ENCODE peak calls at places on chromosomes 11 and 22, in nine cellular contexts. One of them, this sample, is unnamed.

GRCh38 chr11:67270256-67271211 is 4.3 kb downstream of the GRK2 start:
- DNase-seq in HFF-Myc: no peak
- DNase-seq in spleen: peak
- DNase-seq in endothelial cell: peak
- DNase-seq in astrocyte of the cerebellum: no peak
- DNase-seq in GM10248: no peak
- DNase-seq in fibroblast of pulmonary artery: peak
- DNase-seq in HL-60: peak
- DNase-seq in GM06990: no peak
- DNase-seq in this sample: peak

GRCh38 chr11:68398870-68399865 is 61.4 kb upstream of the PPP6R3 start:
- DNase-seq in astrocyte of the cerebellum: no peak
- DNase-seq in fibroblast of pulmonary artery: peak
- DNase-seq in GM06990: no peak
- DNase-seq in spleen: no peak
- DNase-seq in HFF-Myc: peak
- DNase-seq in HL-60: no peak
- DNase-seq in GM10248: no peak
- DNase-seq in endothelial cell: no peak
- DNase-seq in this sample: peak

GRCh38 chr22:42269407-42270177 is 861 bp downstream of the TCF20 start:
- DNase-seq in astrocyte of the cerebellum: no peak
- DNase-seq in GM10248: peak
- DNase-seq in endothelial cell: peak
- DNase-seq in GM06990: peak
- DNase-seq in spleen: peak
- DNase-seq in HFF-Myc: no peak
- DNase-seq in fibroblast of pulmonary artery: peak
- DNase-seq in HL-60: peak
- DNase-seq in this sample: peak

GRCh38 chr11:95715777-95716241 is 73.8 kb downstream of the FAM76B start:
- DNase-seq in spleen: no peak
- DNase-seq in endothelial cell: peak
- DNase-seq in HL-60: no peak
- DNase-seq in fibroblast of pulmonary artery: peak
- DNase-seq in GM06990: peak
- DNase-seq in HFF-Myc: no peak
- DNase-seq in GM10248: peak
- DNase-seq in astrocyte of the cerebellum: peak
- DNase-seq in this sample: no peak

GRCh38 chr11:111561306-111561705 is 20.8 kb downstream of the LAYN start:
- DNase-seq in GM10248: no peak
- DNase-seq in endothelial cell: no peak
- DNase-seq in GM06990: no peak
- DNase-seq in spleen: no peak
- DNase-seq in HL-60: no peak
- DNase-seq in fibroblast of pulmonary artery: no peak
- DNase-seq in HFF-Myc: no peak
- DNase-seq in astrocyte of the cerebellum: no peak
- DNase-seq in this sample: no peak

GRCh38 chr22:49934144-49934890 is 15.9 kb downstream of the CRELD2 start:
- DNase-seq in HL-60: no peak
- DNase-seq in GM06990: no peak
- DNase-seq in endothelial cell: no peak
- DNase-seq in fibroblast of pulmonary artery: no peak
- DNase-seq in spleen: peak
- DNase-seq in astrocyte of the cerebellum: no peak
- DNase-seq in GM10248: no peak
- DNase-seq in HFF-Myc: no peak
- DNase-seq in this sample: no peak

GRCh38 chr11:70080763-70081162 is 2.6 kb downstream of the ANO1 start:
- DNase-seq in HFF-Myc: no peak
- DNase-seq in HL-60: no peak
- DNase-seq in GM06990: no peak
- DNase-seq in GM10248: no peak
- DNase-seq in fibroblast of pulmonary artery: no peak
- DNase-seq in spleen: no peak
- DNase-seq in astrocyte of the cerebellum: no peak
- DNase-seq in endothelial cell: no peak
- DNase-seq in this sample: no peak

GRCh38 chr11:27183672-27184457 is 143.2 kb downstream of the BBOX1 start:
- DNase-seq in astrocyte of the cerebellum: peak
- DNase-seq in spleen: no peak
- DNase-seq in HL-60: peak
- DNase-seq in endothelial cell: peak
- DNase-seq in GM06990: no peak
- DNase-seq in fibroblast of pulmonary artery: peak
- DNase-seq in HFF-Myc: peak
- DNase-seq in GM10248: peak
- DNase-seq in this sample: no peak

DNA sequence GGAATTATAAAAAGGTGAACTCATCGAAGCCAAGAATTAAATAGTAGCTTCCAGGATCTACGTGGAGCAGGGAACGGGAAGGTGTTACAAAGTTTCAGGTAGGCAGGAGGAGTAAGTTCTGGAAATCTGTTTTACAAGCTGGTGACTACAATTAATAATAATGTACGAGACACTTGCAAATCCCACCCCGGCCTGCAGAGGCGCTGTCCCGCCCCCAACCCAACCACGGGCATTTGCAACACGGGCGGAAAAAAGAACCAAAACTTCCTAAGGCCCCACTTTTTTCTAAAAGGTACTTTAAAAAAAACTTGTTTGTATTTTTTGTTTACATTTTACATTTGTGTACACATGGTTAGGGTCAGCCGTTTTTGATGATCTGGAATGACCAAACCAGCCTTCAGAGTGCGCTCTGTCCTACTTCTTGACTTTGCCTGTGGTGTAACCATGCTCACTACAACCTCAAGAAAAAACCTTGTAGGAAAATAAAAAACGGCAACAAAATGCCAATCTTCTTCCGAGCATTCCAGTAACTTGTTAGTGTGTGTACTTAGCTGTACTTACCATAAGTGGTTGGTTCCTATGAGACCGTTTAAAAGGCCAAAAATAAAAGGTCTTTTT is 449.6 kb upstream of the B3GAT1 start:
- DNase-seq in GM06990: no peak
- DNase-seq in GM10248: no peak
- DNase-seq in HFF-Myc: no peak
- DNase-seq in fibroblast of pulmonary artery: no peak
- DNase-seq in endothelial cell: no peak
- DNase-seq in astrocyte of the cerebellum: no peak
- DNase-seq in spleen: no peak
- DNase-seq in HL-60: no peak
- DNase-seq in this sample: no peak
- TF ChIP-seq CTCF in GM06990: peak
- TF ChIP-seq CTCF in GM10248: no peak
- TF ChIP-seq CTCF in HFF-Myc: no peak
- TF ChIP-seq CTCF in fibroblast of pulmonary artery: no peak
- TF ChIP-seq CTCF in endothelial cell: peak
- TF ChIP-seq CTCF in astrocyte of the cerebellum: no peak
- TF ChIP-seq CTCF in spleen: no peak
- TF ChIP-seq CTCF in HL-60: peak
- TF ChIP-seq CTCF in this sample: peak

DNA sequence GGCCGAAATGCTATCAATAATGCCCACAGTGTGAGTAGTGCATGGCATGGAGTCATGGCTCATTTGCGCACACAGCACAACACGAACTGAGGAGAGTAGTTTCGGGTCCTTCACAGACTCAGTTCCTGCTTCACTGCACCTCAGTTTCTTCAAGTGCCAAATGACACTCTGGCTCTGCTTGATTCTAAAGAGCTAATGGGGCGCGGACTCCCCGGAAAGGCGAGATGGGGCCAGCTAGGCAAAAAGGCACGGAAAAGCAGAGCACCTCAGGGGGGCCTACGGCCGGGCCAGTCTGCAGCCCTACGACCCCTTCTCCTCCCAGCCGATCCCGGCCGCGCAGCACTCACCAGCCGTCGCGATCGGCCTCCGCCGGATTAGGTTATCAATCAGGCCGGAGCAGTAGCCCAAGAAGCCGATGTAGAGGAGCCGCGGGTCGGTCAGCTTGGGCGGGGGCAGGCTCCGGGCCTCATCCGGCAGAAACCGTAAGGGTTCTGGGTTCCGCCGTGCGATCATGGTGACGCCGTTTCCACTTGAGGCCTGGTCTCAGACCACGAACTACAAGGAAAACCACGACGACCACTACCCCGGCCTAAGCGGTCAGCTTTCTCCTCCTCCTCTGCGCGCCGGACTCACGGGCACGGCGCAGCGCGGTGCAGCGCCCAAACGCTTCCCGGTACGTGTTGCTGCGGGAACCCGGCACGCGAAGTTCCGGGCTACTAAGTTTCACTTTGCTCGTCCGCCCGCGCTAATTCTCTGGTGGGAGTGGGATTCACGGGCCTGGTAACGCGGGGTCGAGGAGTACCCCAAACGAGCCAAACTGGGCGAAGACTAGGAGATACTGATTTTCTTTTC is at the start of gene NDUFC2:
- DNase-seq in GM10248: peak
- DNase-seq in fibroblast of pulmonary artery: peak
- DNase-seq in astrocyte of the cerebellum: peak
- DNase-seq in HFF-Myc: peak
- DNase-seq in GM06990: peak
- DNase-seq in spleen: peak
- DNase-seq in endothelial cell: peak
- DNase-seq in HL-60: peak
- DNase-seq in this sample: peak
- TF ChIP-seq CTCF in GM10248: no peak
- TF ChIP-seq CTCF in fibroblast of pulmonary artery: no peak
- TF ChIP-seq CTCF in astrocyte of the cerebellum: no peak
- TF ChIP-seq CTCF in HFF-Myc: no peak
- TF ChIP-seq CTCF in GM06990: no peak
- TF ChIP-seq CTCF in spleen: no peak
- TF ChIP-seq CTCF in endothelial cell: no peak
- TF ChIP-seq CTCF in HL-60: no peak
- TF ChIP-seq CTCF in this sample: no peak

GRCh38 chr11:102615077-102615893 is 9.8 kb downstream of the MMP20 start:
- DNase-seq in GM10248: no peak
- DNase-seq in endothelial cell: no peak
- DNase-seq in HL-60: no peak
- DNase-seq in fibroblast of pulmonary artery: no peak
- DNase-seq in GM06990: no peak
- DNase-seq in HFF-Myc: no peak
- DNase-seq in spleen: no peak
- DNase-seq in astrocyte of the cerebellum: no peak
- DNase-seq in this sample: no peak

GRCh38 chr11:102615894-102616432 is 9.2 kb downstream of the MMP20 start:
- DNase-seq in endothelial cell: no peak
- DNase-seq in HL-60: no peak
- DNase-seq in GM10248: no peak
- DNase-seq in HFF-Myc: no peak
- DNase-seq in astrocyte of the cerebellum: no peak
- DNase-seq in spleen: no peak
- DNase-seq in fibroblast of pulmonary artery: no peak
- DNase-seq in GM06990: no peak
- DNase-seq in this sample: no peak

GRCh38 chr11:102613455-102613854 is 11.7 kb downstream of the MMP20 start:
- DNase-seq in GM10248: no peak
- DNase-seq in HL-60: no peak
- DNase-seq in endothelial cell: no peak
- DNase-seq in spleen: no peak
- DNase-seq in HFF-Myc: no peak
- DNase-seq in astrocyte of the cerebellum: no peak
- DNase-seq in fibroblast of pulmonary artery: no peak
- DNase-seq in GM06990: no peak
- DNase-seq in this sample: no peak

GRCh38 chr11:102617491-102618026 is 7.6 kb downstream of the MMP20 start:
- DNase-seq in endothelial cell: no peak
- DNase-seq in GM06990: no peak
- DNase-seq in astrocyte of the cerebellum: no peak
- DNase-seq in fibroblast of pulmonary artery: no peak
- DNase-seq in GM10248: no peak
- DNase-seq in spleen: no peak
- DNase-seq in HFF-Myc: no peak
- DNase-seq in HL-60: no peak
- DNase-seq in this sample: no peak

DNA sequence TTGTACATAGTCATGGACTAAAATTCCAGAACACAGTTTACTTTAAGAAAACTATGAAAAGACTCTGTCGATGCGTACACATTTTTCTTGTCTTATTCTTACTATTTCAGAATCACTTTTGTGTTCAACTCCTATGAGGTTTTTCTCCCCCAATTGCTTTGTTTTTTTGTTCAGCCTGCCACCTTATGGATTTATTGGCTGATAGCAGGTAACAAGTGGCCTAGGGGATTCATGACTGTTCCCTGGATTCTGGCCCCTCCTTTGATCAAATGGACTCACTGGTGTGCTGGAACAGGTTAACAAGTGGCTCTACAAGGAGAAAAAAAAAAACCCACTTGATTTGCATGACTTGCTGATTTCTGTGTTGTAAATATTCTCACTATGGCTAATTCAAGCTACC is 10.6 kb downstream of the MMP20 start:
- DNase-seq in HL-60: no peak
- DNase-seq in GM06990: no peak
- DNase-seq in GM10248: no peak
- DNase-seq in HFF-Myc: no peak
- DNase-seq in spleen: no peak
- DNase-seq in astrocyte of the cerebellum: no peak
- DNase-seq in endothelial cell: no peak
- DNase-seq in fibroblast of pulmonary artery: no peak
- DNase-seq in this sample: no peak
- TF ChIP-seq CTCF in HL-60: no peak
- TF ChIP-seq CTCF in GM06990: peak
- TF ChIP-seq CTCF in GM10248: peak
- TF ChIP-seq CTCF in HFF-Myc: peak
- TF ChIP-seq CTCF in spleen: no peak
- TF ChIP-seq CTCF in astrocyte of the cerebellum: peak
- TF ChIP-seq CTCF in endothelial cell: no peak
- TF ChIP-seq CTCF in fibroblast of pulmonary artery: no peak
- TF ChIP-seq CTCF in this sample: peak

GRCh38 chr11:110092577-110093406 is at the start of gene ZC3H12C:
- DNase-seq in GM10248: peak
- DNase-seq in HL-60: peak
- DNase-seq in astrocyte of the cerebellum: peak
- DNase-seq in HFF-Myc: peak
- DNase-seq in GM06990: peak
- DNase-seq in spleen: peak
- DNase-seq in endothelial cell: peak
- DNase-seq in fibroblast of pulmonary artery: peak
- DNase-seq in this sample: peak
- TF ChIP-seq CTCF in GM10248: peak
- TF ChIP-seq CTCF in HL-60: no peak
- TF ChIP-seq CTCF in astrocyte of the cerebellum: peak
- TF ChIP-seq CTCF in HFF-Myc: peak
- TF ChIP-seq CTCF in GM06990: peak
- TF ChIP-seq CTCF in spleen: peak
- TF ChIP-seq CTCF in endothelial cell: no peak
- TF ChIP-seq CTCF in fibroblast of pulmonary artery: peak
- TF ChIP-seq CTCF in this sample: peak